ENCODE peak calls at places on chromosomes 1 and 21, in nine cellular contexts. One of them, this sample, is unnamed.

GRCh38 chr1:145918992-145919939 is 749 bp upstream of the PEX11B start:
- DNase-seq in A549: peak
- DNase-seq in right lobe of liver: peak
- DNase-seq in tibial nerve: no peak
- DNase-seq in stomach: peak
- DNase-seq in prostate gland: peak
- DNase-seq in body of pancreas: peak
- DNase-seq in K562: peak
- DNase-seq in spleen: peak
- DNase-seq in this sample: peak

GRCh38 chr1:50879137-50879536 is 80.9 kb downstream of the FAF1 start:
- DNase-seq in K562: no peak
- DNase-seq in prostate gland: no peak
- DNase-seq in stomach: no peak
- DNase-seq in right lobe of liver: no peak
- DNase-seq in tibial nerve: no peak
- DNase-seq in spleen: no peak
- DNase-seq in body of pancreas: no peak
- DNase-seq in A549: no peak
- DNase-seq in this sample: no peak

GRCh38 chr1:91697322-91698260 is 188.4 kb downstream of the TGFBR3 start:
- DNase-seq in A549: no peak
- DNase-seq in spleen: no peak
- DNase-seq in right lobe of liver: no peak
- DNase-seq in prostate gland: no peak
- DNase-seq in K562: no peak
- DNase-seq in stomach: no peak
- DNase-seq in body of pancreas: no peak
- DNase-seq in tibial nerve: no peak
- DNase-seq in this sample: no peak

GRCh38 chr1:147211577-147211976 is 13.6 kb downstream of the FMO5 start:
- DNase-seq in prostate gland: no peak
- DNase-seq in spleen: no peak
- DNase-seq in A549: no peak
- DNase-seq in body of pancreas: no peak
- DNase-seq in K562: no peak
- DNase-seq in stomach: no peak
- DNase-seq in right lobe of liver: no peak
- DNase-seq in tibial nerve: no peak
- DNase-seq in this sample: no peak

GRCh38 chr21:22352088-22352487 is 1353.9 kb downstream of the NCAM2 start:
- DNase-seq in spleen: no peak
- DNase-seq in prostate gland: no peak
- DNase-seq in stomach: no peak
- DNase-seq in body of pancreas: no peak
- DNase-seq in A549: no peak
- DNase-seq in tibial nerve: no peak
- DNase-seq in right lobe of liver: no peak
- DNase-seq in K562: no peak
- DNase-seq in this sample: no peak

GRCh38 chr1:230501242-230501641 is 75.1 kb upstream of the PGBD5 start:
- DNase-seq in right lobe of liver: no peak
- DNase-seq in A549: no peak
- DNase-seq in spleen: no peak
- DNase-seq in body of pancreas: no peak
- DNase-seq in stomach: no peak
- DNase-seq in prostate gland: no peak
- DNase-seq in K562: no peak
- DNase-seq in tibial nerve: no peak
- DNase-seq in this sample: no peak

GRCh38 chr1:39317910-39318633 is 113.6 kb downstream of the MACF1 start:
- DNase-seq in tibial nerve: no peak
- DNase-seq in prostate gland: no peak
- DNase-seq in stomach: no peak
- DNase-seq in body of pancreas: no peak
- DNase-seq in A549: no peak
- DNase-seq in K562: no peak
- DNase-seq in spleen: peak
- DNase-seq in right lobe of liver: no peak
- DNase-seq in this sample: no peak

GRCh38 chr1:172185206-172185605 is 235.3 kb upstream of the C1orf105 start:
- DNase-seq in tibial nerve: no peak
- DNase-seq in A549: no peak
- DNase-seq in spleen: no peak
- DNase-seq in right lobe of liver: no peak
- DNase-seq in prostate gland: no peak
- DNase-seq in stomach: no peak
- DNase-seq in K562: no peak
- DNase-seq in body of pancreas: no peak
- DNase-seq in this sample: no peak

GRCh38 chr1:177849130-177849529 is 120.7 kb downstream of the SEC16B start:
- DNase-seq in right lobe of liver: no peak
- DNase-seq in tibial nerve: no peak
- DNase-seq in spleen: no peak
- DNase-seq in A549: no peak
- DNase-seq in body of pancreas: no peak
- DNase-seq in stomach: no peak
- DNase-seq in K562: no peak
- DNase-seq in prostate gland: no peak
- DNase-seq in this sample: no peak

GRCh38 chr1:186982116-186982515 is 153.4 kb downstream of the PLA2G4A start:
- DNase-seq in K562: no peak
- DNase-seq in prostate gland: no peak
- DNase-seq in stomach: no peak
- DNase-seq in spleen: no peak
- DNase-seq in A549: no peak
- DNase-seq in right lobe of liver: no peak
- DNase-seq in tibial nerve: no peak
- DNase-seq in body of pancreas: no peak
- DNase-seq in this sample: no peak

GRCh38 chr1:226964068-226964425 is 24.0 kb downstream of the COQ8A start:
- DNase-seq in tibial nerve: no peak
- DNase-seq in K562: no peak
- DNase-seq in prostate gland: no peak
- DNase-seq in right lobe of liver: no peak
- DNase-seq in A549: no peak
- DNase-seq in body of pancreas: no peak
- DNase-seq in spleen: no peak
- DNase-seq in stomach: no peak
- DNase-seq in this sample: no peak

GRCh38 chr1:236009857-236010256 is 55.0 kb downstream of the NID1 start:
- DNase-seq in body of pancreas: no peak
- DNase-seq in stomach: no peak
- DNase-seq in prostate gland: no peak
- DNase-seq in spleen: no peak
- DNase-seq in right lobe of liver: no peak
- DNase-seq in tibial nerve: no peak
- DNase-seq in K562: no peak
- DNase-seq in A549: no peak
- DNase-seq in this sample: no peak

GRCh38 chr1:51300270-51300669 is 30.1 kb downstream of the TTC39A start:
- DNase-seq in tibial nerve: no peak
- DNase-seq in stomach: no peak
- DNase-seq in A549: no peak
- DNase-seq in prostate gland: no peak
- DNase-seq in K562: no peak
- DNase-seq in spleen: no peak
- DNase-seq in right lobe of liver: no peak
- DNase-seq in body of pancreas: no peak
- DNase-seq in this sample: no peak

GRCh38 chr1:22039594-22040347 is 12.7 kb upstream of the CDC42 start:
- DNase-seq in tibial nerve: no peak
- DNase-seq in A549: peak
- DNase-seq in right lobe of liver: peak
- DNase-seq in K562: peak
- DNase-seq in body of pancreas: peak
- DNase-seq in prostate gland: peak
- DNase-seq in stomach: peak
- DNase-seq in spleen: peak
- DNase-seq in this sample: peak

GRCh38 chr1:29513357-29513756 is 277.0 kb downstream of the PTPRU start:
- DNase-seq in spleen: peak
- DNase-seq in prostate gland: no peak
- DNase-seq in K562: peak
- DNase-seq in stomach: peak
- DNase-seq in A549: peak
- DNase-seq in body of pancreas: peak
- DNase-seq in right lobe of liver: peak
- DNase-seq in tibial nerve: no peak
- DNase-seq in this sample: peak

GRCh38 chr1:247337250-247337746 is 5.6 kb upstream of the ZNF496 start:
- DNase-seq in spleen: no peak
- DNase-seq in body of pancreas: no peak
- DNase-seq in tibial nerve: no peak
- DNase-seq in K562: no peak
- DNase-seq in right lobe of liver: no peak
- DNase-seq in A549: no peak
- DNase-seq in prostate gland: no peak
- DNase-seq in stomach: no peak
- DNase-seq in this sample: no peak

GRCh38 chr1:1206376-1207253 is at the start of gene TNFRSF18:
- DNase-seq in spleen: peak
- DNase-seq in tibial nerve: no peak
- DNase-seq in A549: no peak
- DNase-seq in body of pancreas: peak
- DNase-seq in K562: no peak
- DNase-seq in stomach: peak
- DNase-seq in prostate gland: peak
- DNase-seq in right lobe of liver: peak
- DNase-seq in this sample: no peak

GRCh38 chr1:239287296-239287695 is 99.1 kb upstream of the CHRM3 start:
- DNase-seq in tibial nerve: no peak
- DNase-seq in spleen: no peak
- DNase-seq in stomach: no peak
- DNase-seq in body of pancreas: no peak
- DNase-seq in K562: no peak
- DNase-seq in prostate gland: no peak
- DNase-seq in A549: no peak
- DNase-seq in right lobe of liver: no peak
- DNase-seq in this sample: no peak
- TF ChIP-seq CTCF in tibial nerve: no peak
- TF ChIP-seq CTCF in spleen: no peak
- TF ChIP-seq CTCF in stomach: no peak
- TF ChIP-seq CTCF in body of pancreas: no peak
- TF ChIP-seq CTCF in K562: no peak
- TF ChIP-seq CTCF in prostate gland: no peak
- TF ChIP-seq CTCF in A549: no peak
- TF ChIP-seq CTCF in right lobe of liver: no peak
- TF ChIP-seq CTCF in this sample: no peak

DNA sequence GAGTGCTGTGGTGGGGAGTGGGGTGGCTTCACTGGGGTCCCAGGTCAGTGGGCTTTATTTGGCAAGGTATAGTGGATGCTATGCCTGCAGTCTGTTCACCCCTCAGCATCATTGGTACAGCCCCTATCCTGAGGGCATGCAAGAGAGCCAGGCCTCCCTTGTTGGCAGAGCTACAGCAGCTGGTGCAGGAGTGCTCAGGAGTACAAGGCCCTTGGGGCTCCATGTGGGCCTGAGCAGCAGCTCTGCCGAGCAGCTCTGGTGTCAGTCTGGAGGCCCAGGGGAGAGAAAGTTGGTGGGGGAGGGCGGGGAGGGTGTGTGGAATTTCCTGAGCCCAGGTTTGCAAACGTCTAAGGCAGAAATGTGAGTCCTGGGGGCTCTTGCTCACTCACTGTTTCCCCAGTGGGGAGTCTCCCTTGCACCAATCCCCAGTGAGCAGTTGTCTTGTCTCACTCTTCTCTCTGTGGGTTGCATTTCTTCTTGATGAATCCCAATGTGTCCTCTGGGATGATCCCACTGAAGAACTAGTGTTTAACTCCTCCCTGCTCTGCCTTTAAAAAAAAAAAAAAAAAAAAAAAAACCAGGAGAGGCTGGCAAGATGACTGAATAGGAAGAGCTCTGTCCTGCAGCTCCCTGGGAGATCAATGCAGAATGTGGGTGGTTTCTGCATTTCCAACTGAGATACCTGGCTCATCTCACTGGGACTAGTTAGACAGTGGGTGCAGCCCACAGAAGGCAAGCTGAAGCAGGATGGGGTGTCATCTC is 39.5 kb upstream of the CYP4X1 start:
- DNase-seq in right lobe of liver: no peak
- DNase-seq in stomach: no peak
- DNase-seq in K562: no peak
- DNase-seq in tibial nerve: no peak
- DNase-seq in prostate gland: no peak
- DNase-seq in body of pancreas: no peak
- DNase-seq in spleen: no peak
- DNase-seq in A549: no peak
- DNase-seq in this sample: no peak
- H3K4me3 ChIP-seq in right lobe of liver: no peak
- H3K4me3 ChIP-seq in stomach: no peak
- H3K4me3 ChIP-seq in K562: no peak
- H3K4me3 ChIP-seq in tibial nerve: no peak
- H3K4me3 ChIP-seq in prostate gland: no peak
- H3K4me3 ChIP-seq in body of pancreas: no peak
- H3K4me3 ChIP-seq in spleen: no peak
- H3K4me3 ChIP-seq in A549: no peak
- H3K4me3 ChIP-seq in this sample: no peak

DNA sequence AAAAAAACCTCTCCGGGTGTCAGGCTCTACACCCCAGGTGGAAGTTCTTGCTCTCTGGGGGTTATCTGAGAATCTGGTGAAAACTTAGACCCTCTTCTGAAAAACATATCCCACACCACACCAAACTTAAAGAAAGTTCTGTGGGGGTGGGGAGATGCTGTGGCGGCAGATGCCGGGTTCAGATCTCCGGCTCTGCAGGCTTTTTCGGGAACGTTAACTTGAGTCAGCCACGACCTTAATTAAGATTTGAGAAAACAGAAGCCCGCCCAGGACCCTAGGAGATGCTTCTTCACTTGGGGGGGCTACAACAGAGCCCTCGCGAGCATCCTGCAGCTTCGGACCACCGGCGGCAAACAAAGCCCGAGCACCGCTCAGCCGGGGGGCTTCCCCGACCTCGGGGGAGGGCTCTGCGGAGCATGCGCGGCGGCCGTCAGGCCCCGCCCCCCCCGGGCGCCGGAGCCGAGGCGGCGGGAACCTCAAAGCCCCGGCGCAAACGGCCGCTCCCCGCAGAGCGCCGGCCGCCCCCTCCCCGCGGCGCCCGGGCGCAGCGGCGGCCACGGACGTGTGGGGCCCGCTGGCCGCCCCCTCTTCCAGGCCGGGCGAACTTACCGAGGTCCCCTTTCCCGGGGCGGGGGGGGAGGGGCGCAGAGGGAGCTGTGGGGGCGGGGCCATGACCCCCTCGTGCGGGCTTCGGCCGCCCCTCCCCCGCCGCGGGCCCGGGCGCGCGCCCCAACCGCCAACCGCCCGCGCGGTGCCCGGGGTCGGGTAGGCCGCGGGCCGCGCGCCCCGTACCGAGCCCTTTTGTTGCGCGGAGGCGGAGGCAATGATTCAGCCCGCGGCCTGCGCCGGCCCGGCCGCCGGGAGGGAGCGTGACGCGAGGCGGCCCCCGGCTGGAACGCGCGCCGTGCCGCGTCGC is 2.0 kb downstream of the RCC2 start:
- DNase-seq in tibial nerve: no peak
- DNase-seq in spleen: peak
- DNase-seq in stomach: peak
- DNase-seq in right lobe of liver: peak
- DNase-seq in prostate gland: no peak
- DNase-seq in A549: peak
- DNase-seq in body of pancreas: peak
- DNase-seq in K562: peak
- DNase-seq in this sample: no peak
- TF ChIP-seq POLR2A in tibial nerve: no peak
- TF ChIP-seq POLR2A in spleen: no peak
- TF ChIP-seq POLR2A in stomach: no peak
- TF ChIP-seq POLR2A in right lobe of liver: peak
- TF ChIP-seq POLR2A in prostate gland: no peak
- TF ChIP-seq POLR2A in A549: no peak
- TF ChIP-seq POLR2A in body of pancreas: no peak
- TF ChIP-seq POLR2A in K562: no peak
- TF ChIP-seq POLR2A in this sample: no peak

GRCh38 chr1:113874017-113874879 is 2.7 kb upstream of the PTPN22 start:
- DNase-seq in spleen: no peak
- DNase-seq in stomach: no peak
- DNase-seq in K562: peak
- DNase-seq in A549: peak
- DNase-seq in tibial nerve: no peak
- DNase-seq in right lobe of liver: no peak
- DNase-seq in body of pancreas: peak
- DNase-seq in prostate gland: no peak
- DNase-seq in this sample: no peak
- TF ChIP-seq CTCF in spleen: no peak
- TF ChIP-seq CTCF in stomach: no peak
- TF ChIP-seq CTCF in K562: peak
- TF ChIP-seq CTCF in A549: no peak
- TF ChIP-seq CTCF in tibial nerve: no peak
- TF ChIP-seq CTCF in right lobe of liver: no peak
- TF ChIP-seq CTCF in body of pancreas: peak
- TF ChIP-seq CTCF in prostate gland: no peak
- TF ChIP-seq CTCF in this sample: no peak